ENCODE peak calls at places on chromosomes 1 and 21, in ten cellular contexts. D, X, P, Q, A, I, R, M, Y and S are unnamed samples.

GRCh38 chr1:221605569-221605968 is 136.3 kb downstream of the DUSP10 start:
- DNase-seq in Y (no peak), D (no peak), I (no peak), R (no peak), Q (no peak), M (no peak), A (no peak), X (no peak), P (no peak), S (no peak)

GRCh38 chr1:25246600-25247023 is 642 bp downstream of the RSRP1 start:
- DNase-seq in I (no peak), Q (peak), Y (no peak), D (peak), P (no peak), X (no peak), A (no peak), R (no peak), M (peak), S (no peak)

GRCh38 chr1:244810221-244810620 is 25.2 kb upstream of the COX20 start:
- DNase-seq in Y (no peak), P (no peak), Q (no peak), X (no peak), M (no peak), I (no peak), R (no peak), D (no peak), A (no peak), S (no peak)

GRCh38 chr1:84146375-84147032 is 2.4 kb downstream of the PRKACB start:
- DNase-seq in I (no peak), D (no peak), Q (no peak), Y (peak), X (peak), P (no peak), A (no peak), M (no peak), R (peak), S (no peak)

GRCh38 chr1:15684468-15685283 is 556 bp downstream of the PLEKHM2 start:
- DNase-seq in M (peak), Q (peak), Y (no peak), D (peak), P (no peak), I (no peak), R (no peak), A (no peak), X (peak), S (no peak)

GRCh38 chr1:220144051-220144450 is 50.1 kb downstream of the IARS2 start:
- DNase-seq in X (no peak), I (no peak), Y (no peak), D (no peak), M (no peak), P (no peak), R (no peak), A (no peak), Q (no peak), S (no peak)

GRCh38 chr1:45365051-45365450 is 24.8 kb upstream of the MUTYH start:
- DNase-seq in P (no peak), M (peak), D (no peak), R (no peak), Y (no peak), I (no peak), A (no peak), X (no peak), Q (no peak), S (no peak)

GRCh38 chr1:25623731-25624130 is 7.1 kb downstream of the MAN1C1 start:
- DNase-seq in R (no peak), P (no peak), X (no peak), A (no peak), M (no peak), Y (no peak), I (no peak), D (no peak), Q (no peak), S (no peak)

GRCh38 chr1:205229399-205229861 is 1.7 kb downstream of the TMCC2 start:
- DNase-seq in A (peak), X (peak), P (no peak), M (peak), R (no peak), Q (peak), D (no peak), I (no peak), Y (no peak), S (no peak)

GRCh38 chr1:27891196-27891889 is 19.0 kb downstream of the THEMIS2 start:
- DNase-seq in M (peak), X (no peak), A (no peak), P (no peak), Y (no peak), Q (no peak), D (no peak), R (no peak), I (no peak), S (no peak)

GRCh38 chr1:84936116-84936810 is 43.3 kb upstream of the LPAR3 start:
- DNase-seq in Q (peak), Y (peak), X (peak), M (peak), D (no peak), R (peak), P (no peak), I (peak), A (peak), S (no peak)

GRCh38 chr1:63915121-63915520 is 141.3 kb downstream of the ROR1 start:
- DNase-seq in Q (no peak), P (no peak), I (no peak), R (no peak), Y (no peak), M (peak), D (no peak), A (no peak), X (peak), S (no peak)

GRCh38 chr1:41784516-41785279 is 134.0 kb downstream of the HIVEP3 start:
- DNase-seq in R (no peak), M (no peak), A (no peak), Y (peak), I (no peak), P (no peak), Q (no peak), X (peak), D (no peak), S (peak)
- TF ChIP-seq CTCF in R (no peak), M (no peak), A (no peak), Y (peak), I (peak), P (no peak), Q (no peak), X (no peak), D (no peak), S (peak)

DNA sequence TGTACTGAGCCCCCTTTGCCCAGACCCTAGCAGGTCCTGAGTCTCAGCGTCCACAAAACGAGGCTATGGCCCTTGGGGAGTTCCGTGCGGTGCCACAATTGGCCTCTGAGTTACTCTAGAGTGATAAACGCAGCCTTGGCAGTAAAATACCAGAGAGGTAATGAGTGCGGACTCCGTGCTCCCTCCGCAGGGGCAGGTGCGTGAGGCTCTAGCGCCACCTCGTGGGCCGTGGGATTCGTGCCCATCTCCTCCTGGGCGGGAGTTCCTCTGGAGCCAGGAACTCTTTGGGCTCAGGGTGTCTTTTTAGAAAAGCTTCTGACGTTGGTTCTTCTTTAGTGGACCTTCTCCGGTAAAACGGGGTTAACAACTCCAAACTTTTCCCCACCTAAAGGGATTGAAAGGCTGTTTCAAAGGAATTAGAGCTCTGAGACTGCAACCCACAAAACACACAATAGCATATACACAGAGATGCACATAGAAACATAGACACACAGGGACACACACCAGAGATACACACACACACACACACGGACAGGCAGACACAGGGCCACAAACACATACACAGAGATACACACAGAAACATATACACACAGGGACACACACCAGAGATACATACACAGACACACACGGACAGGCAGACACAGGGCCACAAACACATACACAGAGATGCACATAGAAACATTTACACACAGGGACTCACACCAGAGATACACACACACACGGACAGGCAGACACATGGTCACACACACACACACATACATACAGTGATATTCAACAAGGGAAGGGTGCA is 99.4 kb downstream of the KCNJ15 start:
- DNase-seq in M (peak), Q (peak), X (peak), R (peak), P (peak), D (peak), Y (no peak), I (peak), A (peak), S (no peak)
- TF ChIP-seq CTCF in M (peak), Q (peak), X (peak), R (peak), P (peak), D (peak), Y (peak), I (peak), A (peak), S (peak)

DNA sequence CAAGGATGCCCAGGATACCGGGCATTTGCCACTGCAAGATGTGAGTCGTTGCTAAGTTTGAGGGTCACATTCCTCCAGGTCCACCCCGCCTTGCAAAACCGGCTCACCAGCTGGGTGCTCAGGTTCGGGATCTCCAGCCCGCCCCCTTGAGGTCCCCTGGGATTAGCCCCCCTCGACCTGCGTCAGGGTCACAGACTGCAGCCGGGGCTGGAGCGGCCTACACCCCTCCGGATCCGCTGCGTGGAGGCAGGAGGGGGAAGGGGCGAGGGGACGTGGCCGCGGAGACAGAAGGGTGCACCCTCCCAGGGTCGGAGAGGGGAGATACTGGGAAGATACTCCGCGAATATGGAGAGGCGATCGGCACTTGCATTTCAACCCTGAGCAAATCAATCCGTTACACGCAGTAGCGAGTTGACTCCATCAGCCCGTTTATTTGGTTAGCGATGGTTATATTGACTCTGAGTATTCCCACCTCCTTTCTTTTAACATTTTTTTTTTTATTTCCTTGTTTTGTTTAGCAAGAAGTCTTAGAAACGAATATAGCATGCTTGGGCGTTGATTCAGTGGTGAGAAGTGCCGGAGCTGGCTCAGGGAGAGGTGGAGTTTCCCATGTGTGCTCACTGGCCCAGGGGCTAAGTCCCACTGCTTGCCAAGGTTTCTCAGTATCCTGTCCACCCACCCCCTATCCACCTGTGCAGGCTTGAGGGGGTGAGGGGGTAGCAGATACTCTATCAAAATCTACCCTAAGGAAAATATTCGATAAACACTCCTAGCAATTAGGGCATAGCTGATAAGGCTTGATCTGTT is 983 bp downstream of the IFNAR2 start:
- DNase-seq in D (peak), I (peak), A (no peak), P (no peak), R (no peak), M (peak), Y (no peak), X (peak), Q (peak), S (peak)
- TF ChIP-seq CTCF in D (no peak), I (peak), A (no peak), P (peak), R (no peak), M (no peak), Y (no peak), X (no peak), Q (peak), S (peak)

GRCh38 chr1:59089922-59090457 is 206.9 kb upstream of the FGGY start:
- DNase-seq in Q (no peak), M (no peak), X (no peak), P (no peak), I (no peak), D (no peak), R (no peak), A (no peak), Y (no peak), S (no peak)
- TF ChIP-seq CTCF in Q (no peak), M (no peak), X (no peak), P (no peak), I (no peak), D (no peak), R (no peak), A (no peak), Y (no peak), S (no peak)

GRCh38 chr1:167252986-167253385 is 32.3 kb downstream of the POU2F1 start:
- DNase-seq in I (no peak), M (no peak), D (no peak), Y (no peak), Q (no peak), R (no peak), P (no peak), X (no peak), A (no peak), S (no peak)

GRCh38 chr1:167251482-167251881 is 30.8 kb downstream of the POU2F1 start:
- DNase-seq in D (no peak), I (no peak), A (no peak), Q (no peak), X (no peak), Y (no peak), M (no peak), R (no peak), P (no peak), S (no peak)

GRCh38 chr1:167248707-167249642 is 28.3 kb downstream of the POU2F1 start:
- DNase-seq in I (no peak), Q (no peak), R (no peak), D (no peak), A (no peak), P (no peak), M (no peak), X (no peak), Y (no peak), S (no peak)

GRCh38 chr1:167249702-167250101 is 29.0 kb downstream of the POU2F1 start:
- DNase-seq in I (no peak), Y (no peak), M (peak), D (no peak), Q (no peak), P (no peak), R (no peak), X (peak), A (no peak), S (no peak)

GRCh38 chr1:167250482-167250881 is 29.8 kb downstream of the POU2F1 start:
- DNase-seq in D (no peak), P (no peak), Y (no peak), M (no peak), X (no peak), I (no peak), Q (no peak), A (no peak), R (no peak), S (no peak)
- TF ChIP-seq CTCF in D (no peak), P (no peak), Y (no peak), M (no peak), X (no peak), I (no peak), Q (no peak), A (no peak), R (no peak), S (no peak)

GRCh38 chr1:106846656-106847055 is 209.8 kb upstream of the PRMT6 start:
- DNase-seq in D (no peak), Q (no peak), I (no peak), R (no peak), P (no peak), X (no peak), M (no peak), Y (no peak), A (no peak), S (no peak)
- TF ChIP-seq CTCF in D (no peak), Q (no peak), I (no peak), R (no peak), P (no peak), X (no peak), M (no peak), Y (no peak), A (no peak), S (no peak)